ENCODE peak calls at places on chromosomes 5 and 9, in six cellular contexts. I is neural progenitor cell, H is astrocyte, U is PC-3, O is GM23338, D is keratinocyte. Q is an unnamed sample.

GRCh38 chr5:135834639-135835529 is at the start of gene SLC25A48:
- DNase-seq in I (peak; percentile 93), O (peak; percentile 95), U (no peak), H (no peak), D (no peak), Q (peak; percentile 68)

GRCh38 chr9:33170464-33171156 is 3.5 kb upstream of the B4GALT1 start:
- DNase-seq in H (no peak), D (no peak), I (peak; percentile 44), U (peak; percentile 52), O (peak; percentile 63), Q (peak; percentile 43)

GRCh38 chr5:135456238-135457099 is 4.3 kb upstream of the TIFAB start:
- DNase-seq in O (no peak), I (no peak), H (peak; percentile 88), D (no peak), U (peak; percentile 26), Q (peak; percentile 98)

GRCh38 chr5:53360811-53361210 is 119.6 kb upstream of the FST start:
- DNase-seq in H (peak; percentile 96), O (no peak), U (peak; percentile 88), I (no peak), D (peak; percentile 89), Q (peak; percentile 87)

GRCh38 chr5:159982421-159983173 is 26.3 kb upstream of the TTC1 start:
- DNase-seq in I (no peak), H (no peak), D (peak; percentile 77), U (no peak), O (no peak), Q (no peak)

GRCh38 chr5:134420326-134420725 is 8.6 kb upstream of the CDKN2AIPNL start:
- DNase-seq in D (no peak), I (no peak), U (no peak), H (peak; percentile 11), O (no peak), Q (peak; percentile 49)

GRCh38 chr9:26723486-26723885 is 169.1 kb downstream of the CAAP1 start:
- DNase-seq in O (peak; percentile 95), I (peak; percentile 83), U (peak; percentile 57), D (no peak), H (no peak), Q (peak; percentile 44)

GRCh38 chr5:118883396-118883795 is 105.0 kb downstream of the DTWD2 start:
- DNase-seq in I (no peak), H (no peak), D (no peak), O (peak; percentile 4), U (no peak), Q (no peak)

GRCh38 chr9:135126480-135127187 is 39.2 kb downstream of the OLFM1 start:
- DNase-seq in D (peak; percentile 28), U (peak; percentile 10), O (no peak), I (no peak), H (peak; percentile 46), Q (peak; percentile 73)

GRCh38 chr5:83471405-83472212 is at the start of gene VCAN:
- DNase-seq in O (peak; percentile 84), I (peak; percentile 84), D (no peak), H (peak; percentile 96), U (peak; percentile 51), Q (peak; percentile 89)

GRCh38 chr9:115022760-115023434 is 92.5 kb upstream of the TNFSF8 start:
- DNase-seq in U (peak; percentile 55), O (no peak), D (no peak), H (peak; percentile 99), I (no peak), Q (peak; percentile 95)

GRCh38 chr9:111961011-111961410 is 64.4 kb downstream of the UGCG start:
- DNase-seq in D (no peak), U (peak; percentile 28), O (no peak), H (peak; percentile 73), I (no peak), Q (peak; percentile 43)

GRCh38 chr9:31821583-31821982 is 562.9 kb upstream of the ACO1 start:
- DNase-seq in U (no peak), I (no peak), O (no peak), D (no peak), H (no peak), Q (no peak)

GRCh38 chr5:83516361-83516760 is 44.8 kb downstream of the VCAN start:
- DNase-seq in I (no peak), O (no peak), D (no peak), U (no peak), H (peak; percentile 26), Q (no peak)

GRCh38 chr5:123755587-123756324 is 243.8 kb downstream of the CSNK1G3 start:
- DNase-seq in O (no peak), D (no peak), I (no peak), U (peak; percentile 4), H (peak; percentile 91), Q (peak; percentile 69)

GRCh38 chr5:107468286-107468685 is 202.5 kb downstream of the EFNA5 start:
- DNase-seq in I (no peak), U (no peak), O (no peak), D (no peak), H (peak; percentile 20), Q (no peak)

DNA sequence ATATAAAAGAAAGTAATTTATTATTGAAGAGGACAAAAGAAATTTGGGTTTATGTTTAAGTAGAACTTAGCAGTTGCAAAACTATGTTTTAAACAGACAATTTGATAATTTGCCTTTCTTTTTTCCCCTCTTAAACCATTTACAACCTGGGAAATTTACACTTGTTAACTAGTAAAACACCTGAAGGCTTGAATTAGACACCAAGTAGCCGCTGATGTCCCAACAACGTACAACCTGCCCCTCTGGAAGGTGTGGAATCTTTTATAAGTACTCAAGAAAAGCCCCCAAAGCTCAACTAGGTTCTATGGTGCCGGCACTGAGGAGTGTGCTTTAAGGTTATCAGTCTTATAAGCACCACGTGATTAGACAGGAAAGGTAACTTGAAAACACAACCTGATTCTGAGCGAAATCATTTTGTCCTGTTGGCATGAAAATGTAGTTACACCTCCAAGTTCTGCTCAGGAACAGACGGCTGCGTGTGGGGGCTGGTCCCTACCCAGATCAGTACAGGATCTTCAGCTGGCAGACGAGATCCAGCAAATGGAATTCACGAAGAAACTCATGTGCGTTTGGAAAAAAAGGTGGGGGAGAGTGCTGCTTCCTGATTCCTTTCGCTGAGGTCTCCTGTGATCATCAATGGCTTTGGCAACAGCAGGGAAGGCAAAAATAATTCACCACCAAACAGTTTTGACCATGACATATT is 195.6 kb downstream of the MEF2C start:
- DNase-seq in O (peak; percentile 34), D (no peak), H (no peak), U (no peak), I (no peak), Q (no peak)
- TF ChIP-seq EZH2 in O (peak; percentile 64), D (peak; percentile 50), H (no peak), U (no peak), I (no peak), Q (peak; percentile 65)

DNA sequence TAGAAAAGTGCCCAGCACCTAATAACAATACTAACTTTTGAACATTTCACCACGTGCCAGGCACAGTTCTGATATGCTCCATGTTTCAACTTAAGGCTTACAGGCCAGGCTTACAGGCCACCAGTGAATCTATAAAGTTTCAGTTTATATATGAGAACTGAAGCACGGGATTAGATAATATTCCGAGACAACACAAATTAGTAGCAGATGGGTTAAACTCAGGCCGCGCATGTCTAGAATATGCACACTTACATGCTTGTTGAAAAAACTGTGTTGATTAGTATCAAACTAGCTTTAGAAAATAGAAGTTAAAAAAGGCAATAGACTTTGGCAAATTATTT is 587.9 kb downstream of the MTRR start:
- DNase-seq in I (no peak), U (no peak), O (no peak), D (no peak), H (no peak), Q (peak; percentile 70)
- H3K27ac ChIP-seq in I (no peak overlapping the region), U (no peak overlapping the region), O (peak overlapping the region; percentile 67), D (peak overlapping the region; percentile 57), H (peak overlapping the region; percentile 75), Q (peak overlapping the region; percentile 99)

GRCh38 chr5:38259062-38259857 is 901 bp downstream of the EGFLAM start:
- DNase-seq in I (peak; percentile 33), D (no peak), H (no peak), O (no peak), U (no peak), Q (peak; percentile 13)
- TF ChIP-seq EZH2 in I (peak; percentile 66), D (peak; percentile 26), H (no peak), O (peak; percentile 61), U (no peak), Q (no peak)

DNA sequence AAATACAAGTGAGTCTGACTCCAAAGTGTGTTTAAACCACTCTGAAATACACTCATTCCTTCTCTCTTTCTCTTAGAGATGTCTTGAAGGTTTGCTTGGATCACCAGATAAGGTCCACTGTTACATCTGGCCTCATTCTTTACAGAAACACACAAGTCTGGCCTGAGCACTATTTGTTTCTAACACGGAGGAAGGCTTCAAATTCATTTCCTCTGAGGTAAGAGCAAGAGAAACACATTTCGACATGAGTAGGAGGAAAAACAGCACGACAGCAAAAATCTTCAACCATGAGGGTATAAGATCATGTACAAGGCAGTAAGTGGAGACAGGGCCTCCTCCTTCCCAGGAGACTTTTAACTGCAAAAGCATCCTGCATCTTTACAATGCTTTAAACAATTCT is 8.0 kb downstream of the SIL1 start:
- DNase-seq in D (no peak), I (no peak), O (no peak), U (no peak), H (peak; percentile 85), Q (peak; percentile 85)
- H3K27ac ChIP-seq in D (no peak overlapping the region), I (no peak overlapping the region), O (no peak overlapping the region), U (no peak overlapping the region), H (peak overlapping the region; percentile 37), Q (peak overlapping the region; percentile 69)

DNA sequence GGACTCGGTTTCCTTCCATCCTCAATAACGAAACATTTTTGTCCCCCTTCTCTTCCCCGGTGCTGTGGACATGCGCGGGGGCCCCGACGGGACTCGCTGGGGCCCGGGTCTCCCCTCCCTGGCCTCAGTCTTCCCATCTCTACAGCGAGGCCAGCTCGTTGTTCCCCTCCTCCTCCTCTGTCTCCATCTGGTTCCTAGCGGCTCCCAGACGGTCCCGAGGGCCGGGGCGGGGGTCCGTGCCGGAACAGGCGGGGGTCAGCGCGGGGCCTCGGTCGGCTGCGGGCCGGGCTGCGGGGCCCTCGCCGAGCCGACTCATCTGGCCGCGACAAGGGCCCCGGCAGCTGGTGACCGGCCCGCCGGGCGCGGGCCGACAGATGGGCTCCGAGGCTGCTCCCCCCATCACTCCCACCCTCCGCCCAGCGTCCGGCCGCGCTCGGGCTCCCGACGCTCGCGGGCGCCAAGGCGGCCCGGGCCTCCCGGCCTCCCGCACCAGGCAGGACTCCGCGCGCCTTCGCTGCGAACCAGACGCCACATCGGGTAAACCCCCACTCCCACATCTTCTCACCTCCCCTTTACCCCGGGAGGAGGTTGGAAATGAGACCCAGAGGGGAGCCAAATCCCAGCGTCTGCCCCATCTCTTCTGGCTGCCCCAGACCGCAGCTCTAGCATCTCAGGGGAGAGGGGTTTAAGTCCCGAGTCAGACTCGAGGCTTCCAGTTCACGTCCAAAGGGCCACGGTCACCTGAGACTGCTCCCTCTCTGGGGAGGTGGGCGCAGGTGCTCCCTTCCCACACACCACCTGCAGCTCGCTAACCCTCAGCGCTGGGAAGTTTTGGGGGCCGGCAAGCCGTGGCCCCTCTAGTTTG is 8.1 kb downstream of the BARHL1 start:
- DNase-seq in U (no peak), I (peak; percentile 74), D (no peak), H (no peak), O (peak; percentile 52), Q (no peak)
- TF ChIP-seq EZH2 in U (no peak), I (peak; percentile 89), D (peak; percentile 97), H (peak; percentile 100), O (peak; percentile 83), Q (peak; percentile 91)

GRCh38 chr9:91163773-91164471 is 197.8 kb downstream of the AUH start:
- DNase-seq in U (no peak), O (no peak), D (no peak), I (no peak), H (no peak), Q (no peak)
- H3K27ac ChIP-seq in U (peak overlapping the region; percentile 87), O (no peak overlapping the region), D (no peak overlapping the region), I (no peak overlapping the region), H (no peak overlapping the region), Q (no peak overlapping the region)

Q was measured in GM23248.